ENCODE peak calls at places on chromosomes 1 and 21, in five cellular contexts. B, U, N, K and G are unnamed samples.

GRCh38 chr1:228784191-228784590 is 48.9 kb downstream of the RHOU start:
- DNase-seq in U (no peak), K (no peak), B (no peak), N (no peak), G (no peak)

GRCh38 chr1:204950353-204951001 is 79.8 kb downstream of the NFASC start:
- DNase-seq in N (no peak), U (no peak), K (no peak), B (no peak), G (no peak)

GRCh38 chr1:231335663-231336602 is 1.7 kb downstream of the EXOC8 start:
- DNase-seq in B (no peak), K (no peak), N (no peak), U (no peak), G (no peak)

GRCh38 chr1:103107696-103108524 is at the start of gene COL11A1:
- DNase-seq in B (no peak), N (no peak), K (peak), U (no peak), G (no peak)

GRCh38 chr1:189192741-189193140 is 1284.9 kb downstream of the BRINP3 start:
- DNase-seq in B (no peak), U (no peak), N (no peak), K (no peak), G (no peak)

GRCh38 chr21:17441370-17441769 is 71.5 kb upstream of the CXADR start:
- DNase-seq in B (no peak), N (peak), U (no peak), K (no peak), G (no peak)

GRCh38 chr1:166839600-166840308 is 479 bp downstream of the POGK start:
- DNase-seq in B (peak), U (peak), N (no peak), K (peak), G (no peak)

GRCh38 chr1:110675060-110675791 is 486 bp upstream of the KCNA3 start:
- DNase-seq in U (no peak), B (no peak), N (no peak), K (no peak), G (no peak)

GRCh38 chr1:4654764-4655673 is 610 bp downstream of the AJAP1 start:
- DNase-seq in K (no peak), B (no peak), N (no peak), U (no peak), G (no peak)

GRCh38 chr1:47519971-47520370 is 82.1 kb downstream of the FOXD2 start:
- DNase-seq in U (no peak), K (no peak), N (no peak), B (no peak), G (no peak)

GRCh38 chr1:183571678-183572268 is 18.5 kb downstream of the NCF2 start:
- DNase-seq in B (no peak), N (no peak), U (no peak), K (peak), G (no peak)

GRCh38 chr21:41798326-41798725 is 31.5 kb upstream of the RIPK4 start:
- DNase-seq in N (no peak), B (no peak), U (no peak), K (no peak), G (no peak)

GRCh38 chr1:93723101-93723500 is 41.5 kb upstream of the BCAR3 start:
- DNase-seq in K (peak), N (no peak), U (peak), B (no peak), G (no peak)

GRCh38 chr1:1847061-1847460 is 43.8 kb downstream of the GNB1 start:
- DNase-seq in K (no peak), N (no peak), B (no peak), U (no peak), G (no peak)

GRCh38 chr1:244599937-244600350 is 53.0 kb upstream of the DESI2 start:
- DNase-seq in N (peak), U (no peak), K (peak), B (peak), G (peak)

GRCh38 chr1:16211824-16212223 is 628 bp downstream of the ARHGEF19 start:
- DNase-seq in U (no peak), K (no peak), N (no peak), B (no peak), G (no peak)

GRCh38 chr1:37634554-37635308 is at the start of gene RSPO1:
- DNase-seq in K (no peak), B (no peak), U (no peak), N (no peak), G (no peak)

GRCh38 chr1:64744492-64745180 is at the start of gene RAVER2:
- DNase-seq in K (peak), B (peak), U (peak), N (peak), G (peak)

GRCh38 chr21:45472445-45473365 is 67.7 kb downstream of the COL18A1 start:
- DNase-seq in K (no peak), U (no peak), N (no peak), B (no peak), G (no peak)

GRCh38 chr21:46180079-46180722 is 4.1 kb downstream of the SPATC1L start:
- DNase-seq in K (no peak), U (no peak), N (no peak), B (no peak), G (no peak)